ENCODE peak calls at places on chromosomes 4 and X, in six cellular contexts. A is H1, P is fibroblast of mammary gland, L is PC-9, M is hepatocyte, I is MCF 10A. D is an unnamed sample.
A peak's percentile ranks its signal among the peaks of the same experiment; 100 is the strongest.

GRCh38 chr4:86661418-86661817 is 67.3 kb downstream of the PTPN13 start:
- DNase-seq in A (no peak), P (no peak), L (no peak), M (no peak), I (no peak), D (no peak)

GRCh38 chrX:152635941-152636340 is 1.8 kb upstream of the GABRQ start:
- DNase-seq in A (peak; percentile 45), P (peak; percentile 65), L (peak; percentile 62), M (peak; percentile 58), I (peak; percentile 66), D (no peak)

GRCh38 chrX:24395775-24396174 is 35.3 kb downstream of the SUPT20HL1 start:
- DNase-seq in A (no peak), P (peak; percentile 84), L (no peak), M (peak; percentile 88), I (peak; percentile 79), D (no peak)

GRCh38 chrX:4182010-4182806 is 468.8 kb upstream of the PRKX start:
- DNase-seq in A (peak; percentile 41), P (no peak), L (peak; percentile 80), M (no peak), I (no peak), D (no peak)

GRCh38 chr4:127995776-127996175 is 30.6 kb downstream of the ABHD18 start:
- DNase-seq in A (no peak), P (peak; percentile 21), L (peak; percentile 40), M (no peak), I (peak; percentile 71), D (no peak)

GRCh38 chrX:85685843-85686242 is 306.4 kb upstream of the POF1B start:
- DNase-seq in A (no peak), P (no peak), L (no peak), M (no peak), I (no peak), D (no peak)

GRCh38 chr4:163161536-163162205 is 5.0 kb downstream of the NAF1 start:
- DNase-seq in A (no peak), P (peak; percentile 91), L (no peak), M (no peak), I (peak; percentile 51), D (no peak)

GRCh38 chr4:120692964-120693363 is 229.6 kb downstream of the PRDM5 start:
- DNase-seq in A (no peak), P (peak; percentile 92), L (no peak), M (peak; percentile 78), I (peak; percentile 92), D (no peak)

GRCh38 chrX:123860983-123861382 is 1.1 kb downstream of the XIAP start:
- DNase-seq in A (no peak), P (peak; percentile 30), L (no peak), M (peak; percentile 32), I (peak; percentile 44), D (no peak)

GRCh38 chr4:95348418-95348817 is 200.4 kb downstream of the UNC5C start:
- DNase-seq in A (no peak), P (no peak), L (no peak), M (no peak), I (no peak), D (no peak)

DNA sequence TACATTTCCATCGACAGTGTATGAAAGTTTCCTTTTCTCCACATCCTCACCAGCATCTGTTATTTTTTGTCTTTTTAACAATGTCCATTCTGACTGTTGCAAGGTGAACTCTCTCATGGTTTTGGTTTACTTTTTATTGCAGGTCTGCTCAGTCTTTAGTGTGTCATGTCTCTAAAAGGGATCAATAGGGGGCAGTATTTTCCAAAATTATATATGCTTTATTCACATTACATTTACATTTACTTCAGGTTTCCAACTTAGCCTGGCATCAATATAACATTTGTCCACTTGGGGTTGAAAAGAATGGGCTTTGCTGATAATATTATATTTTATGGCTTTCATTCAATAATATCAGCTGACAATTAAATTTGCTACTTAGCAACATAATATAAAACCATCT is 265.0 kb upstream of the SLITRK2 start:
- DNase-seq in A (no peak), P (peak; percentile 1), L (no peak), M (no peak), I (peak; percentile 20), D (no peak)
- TF ChIP-seq CTCF in A (no peak), P (no peak), L (peak; percentile 64), M (no peak), I (peak; percentile 30), D (no peak)

GRCh38 chrX:130091976-130092522 is 18.2 kb downstream of the ELF4 start:
- DNase-seq in A (no peak), P (no peak), L (no peak), M (peak; percentile 32), I (no peak), D (peak; percentile 59)
- TF ChIP-seq CTCF in A (no peak), P (no peak), L (no peak), M (no peak), I (no peak), D (no peak)

DNA sequence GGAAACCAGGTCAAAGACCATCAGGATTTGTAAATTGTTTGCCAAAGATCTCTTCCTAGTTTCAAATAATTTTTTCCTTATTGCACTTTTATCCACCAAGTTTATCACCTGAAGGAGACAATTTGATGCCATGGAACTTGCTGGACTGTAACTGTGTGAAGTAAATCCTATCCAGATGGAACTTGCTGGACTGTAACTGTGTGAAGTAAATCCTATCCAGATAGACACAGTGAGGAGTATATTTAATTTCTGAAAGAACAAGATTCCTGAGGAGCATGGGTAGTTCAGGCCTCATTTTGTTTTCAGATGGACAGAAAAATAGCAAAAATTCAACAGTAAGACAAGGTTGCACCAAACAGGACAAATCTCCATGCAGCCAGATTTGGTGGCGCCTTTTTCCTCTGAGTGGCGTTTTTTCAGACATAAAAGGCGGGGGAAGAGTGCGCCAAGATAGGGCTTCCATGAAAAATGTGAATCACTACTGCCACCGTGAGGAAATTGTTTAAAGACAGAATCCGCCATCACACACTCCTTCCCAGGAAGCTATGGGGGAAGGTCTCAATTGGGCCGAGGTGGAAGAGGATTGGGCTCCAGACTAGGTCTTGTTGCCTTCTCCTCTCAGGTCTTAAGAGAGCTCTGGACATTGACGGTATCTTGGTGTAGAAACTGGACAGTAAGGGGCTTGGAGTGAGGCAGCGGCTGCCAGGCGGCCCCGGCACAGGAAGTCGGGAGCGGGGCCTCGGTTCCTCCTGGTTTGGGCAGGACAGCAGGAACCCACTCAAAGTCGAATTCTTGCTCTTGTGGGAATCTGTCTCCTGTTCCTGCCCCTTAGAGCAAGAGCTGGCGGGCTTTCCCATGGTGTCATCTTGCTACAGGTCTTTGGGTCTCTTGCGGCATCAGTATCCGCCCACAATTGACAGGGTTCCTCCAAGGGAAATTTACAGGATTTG is 234.7 kb downstream of the OR13H1 start:
- DNase-seq in A (no peak), P (peak; percentile 80), L (no peak), M (no peak), I (peak; percentile 88), D (no peak)
- TF ChIP-seq CTCF in A (no peak), P (peak; percentile 42), L (no peak), M (no peak), I (peak; percentile 39), D (no peak)

GRCh38 chr4:148204171-148204570 is 238.0 kb downstream of the NR3C2 start:
- DNase-seq in A (no peak), P (no peak), L (no peak), M (no peak), I (no peak), D (no peak)
- TF ChIP-seq CTCF in A (no peak), P (no peak), L (no peak), M (no peak), I (no peak), D (no peak)

GRCh38 chr4:122658377-122658776 is 37.5 kb upstream of the IL21 start:
- DNase-seq in A (no peak), P (no peak), L (no peak), M (no peak), I (no peak), D (no peak)

GRCh38 chr4:122650148-122650547 is 29.3 kb upstream of the IL21 start:
- DNase-seq in A (no peak), P (no peak), L (no peak), M (no peak), I (no peak), D (no peak)

GRCh38 chr4:122647656-122648055 is 26.8 kb upstream of the IL21 start:
- DNase-seq in A (no peak), P (no peak), L (no peak), M (no peak), I (no peak), D (no peak)

DNA sequence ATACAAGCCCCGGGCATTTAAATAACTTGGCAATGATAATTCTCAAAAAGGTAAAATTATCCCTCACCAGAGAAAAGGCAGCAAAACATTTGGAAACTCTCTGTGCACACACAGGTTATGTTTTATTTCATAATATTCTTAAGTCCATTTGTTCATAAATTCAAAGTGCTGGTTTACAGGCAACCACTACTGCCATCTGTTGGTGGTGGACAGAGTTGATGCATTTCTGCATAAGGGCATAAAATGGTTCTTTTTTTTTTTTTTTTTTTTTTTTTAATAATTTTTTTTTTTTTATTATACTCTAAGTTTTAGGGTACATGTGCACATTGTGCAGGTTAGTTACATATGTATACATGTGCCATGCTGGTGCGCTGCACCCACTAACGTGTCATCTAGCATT is 31.5 kb upstream of the IL21 start:
- DNase-seq in A (no peak), P (peak; percentile 82), L (peak; percentile 46), M (peak; percentile 52), I (peak; percentile 62), D (no peak)
- TF ChIP-seq CTCF in A (peak; percentile 45), P (peak; percentile 80), L (peak; percentile 70), M (peak; percentile 41), I (peak; percentile 40), D (no peak)

GRCh38 chr4:147526272-147526654 is 45.4 kb downstream of the EDNRA start:
- DNase-seq in A (no peak), P (no peak), L (no peak), M (no peak), I (no peak), D (no peak)
- TF ChIP-seq CTCF in A (peak; percentile 47), P (no peak), L (no peak), M (no peak), I (no peak), D (no peak)

DNA sequence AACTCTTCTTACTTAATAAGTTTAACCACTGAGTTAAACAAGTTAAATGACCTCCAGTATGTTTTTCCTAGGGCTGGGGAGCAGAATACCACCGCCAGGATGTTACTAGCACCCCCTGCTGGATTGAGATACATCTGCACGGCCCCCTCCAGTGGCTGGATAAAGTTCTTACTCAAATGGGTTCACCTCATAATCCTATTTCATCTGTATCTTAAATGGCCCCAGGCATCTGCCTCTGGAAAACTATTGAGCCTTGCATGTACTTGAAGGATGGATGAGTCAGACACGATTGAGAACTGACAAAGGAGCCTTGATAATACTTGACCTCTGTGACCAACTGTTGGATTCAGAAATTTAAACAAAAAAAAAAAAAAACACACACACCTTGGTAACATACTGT is 61.5 kb upstream of the MMAA start:
- DNase-seq in A (peak; percentile 69), P (peak; percentile 71), L (peak; percentile 45), M (peak; percentile 78), I (peak; percentile 72), D (peak; percentile 32)
- TF ChIP-seq CTCF in A (peak; percentile 90), P (peak; percentile 100), L (peak; percentile 62), M (peak; percentile 74), I (peak; percentile 90), D (peak; percentile 83)

DNA sequence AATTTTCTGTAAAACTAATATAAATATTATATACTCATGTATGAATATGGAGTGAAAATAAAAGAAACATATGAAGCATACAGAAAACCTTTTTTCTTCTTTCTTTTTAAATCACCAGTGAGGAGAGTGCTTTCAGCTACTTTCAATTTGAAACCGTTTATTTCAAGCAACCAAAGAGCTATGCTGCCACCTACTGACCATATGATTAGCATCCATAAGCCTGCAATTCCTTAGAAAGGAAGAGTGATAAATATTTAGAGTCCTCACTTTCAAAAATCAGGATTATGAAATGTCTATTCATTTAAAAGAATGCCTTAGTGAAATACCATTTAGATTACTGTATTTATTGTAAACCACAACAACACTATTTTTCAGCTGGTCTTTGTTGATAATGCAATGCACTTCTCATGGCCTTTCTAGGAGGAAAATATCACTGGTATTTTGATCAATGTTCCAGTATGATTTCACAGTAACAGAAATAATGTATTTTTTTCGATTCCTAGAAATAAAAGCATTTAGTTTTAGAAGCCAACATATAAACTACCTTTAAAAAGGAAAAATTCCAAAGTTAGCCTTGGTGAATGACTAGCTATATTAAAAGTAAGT is 667.6 kb downstream of the PCDH18 start:
- DNase-seq in A (no peak), P (peak; percentile 79), L (no peak), M (peak; percentile 85), I (peak; percentile 85), D (no peak)
- TF ChIP-seq CTCF in A (peak; percentile 69), P (peak; percentile 80), L (peak; percentile 72), M (peak; percentile 95), I (peak; percentile 72), D (peak; percentile 80)